ENCODE peak calls at places on chromosomes 16 and 17, in five cellular contexts. A is T-helper 17 cell; J is stimulated activated CD4-positive, alpha-beta T cell treated with anti-CD3 and anti-CD28 coated beads, TNF-alpha, amount 100 ng/mL, for 1 hour; G is nephron progenitor cell; D is GM10248. F is an unnamed sample.

GRCh38 chr16:86090461-86091170 is 191.7 kb downstream of the IRF8 start:
- DNase-seq in G (no peak), J (no peak), A (no peak), D (no peak), F (no peak)

GRCh38 chr16:47732806-47733150 is 271.6 kb downstream of the PHKB start:
- DNase-seq in J (no peak), D (no peak), G (no peak), A (no peak), F (no peak)

GRCh38 chr17:8384801-8385335 is 1.9 kb upstream of the RPL26 start:
- DNase-seq in D (no peak), A (no peak), J (no peak), G (no peak), F (no peak)

GRCh38 chr17:81722184-81723120 is 10.4 kb downstream of the SLC25A10 start:
- DNase-seq in J (no peak), A (no peak), G (no peak), D (no peak), F (no peak)

GRCh38 chr17:49907279-49907678 is 59.4 kb upstream of the TAC4 start:
- DNase-seq in A (no peak), J (no peak), G (no peak), D (no peak), F (no peak)

GRCh38 chr17:17224137-17224536 is 12.8 kb downstream of the FLCN start:
- DNase-seq in J (no peak), D (no peak), G (no peak), A (no peak), F (no peak)

GRCh38 chr17:45050680-45051059 is 762 bp downstream of the DCAKD start:
- DNase-seq in J (peak), D (no peak), A (peak), G (no peak), F (peak)

GRCh38 chr16:3038896-3039295 is 2.2 kb upstream of the BICDL2 start:
- DNase-seq in A (no peak), D (no peak), G (no peak), J (no peak), F (peak)

GRCh38 chr17:32878211-32878610 is 1.3 kb upstream of the MYO1D start:
- DNase-seq in A (no peak), J (no peak), D (no peak), G (no peak), F (no peak)

GRCh38 chr17:16419929-16420271 is 4.5 kb downstream of the TRPV2 start:
- DNase-seq in G (no peak), J (no peak), D (no peak), A (peak), F (no peak)

GRCh38 chr17:71118039-71118438 is 948.7 kb downstream of the KCNJ2 start:
- DNase-seq in D (no peak), A (no peak), G (no peak), J (no peak), F (no peak)

GRCh38 chr16:86218479-86219170 is 291.7 kb upstream of the FOXF1 start:
- DNase-seq in A (no peak), J (no peak), G (no peak), D (no peak), F (no peak)